ENCODE peak calls at places on chromosomes 7 and 10, in four cellular contexts. U is fibroblast of mammary gland; V is CD8-positive, alpha-beta T cell; C is neural crest cell. Z is an unnamed sample.

GRCh38 chr10:93062499-93063216 is 2.1 kb downstream of the CYP26C1 start:
- DNase-seq in C (no peak), V (no peak), U (peak), Z (peak)

GRCh38 chr10:43211431-43212042 is 55.3 kb downstream of the RASGEF1A start:
- DNase-seq in V (no peak), U (no peak), C (no peak), Z (peak)

GRCh38 chr7:148972360-148972759 is 55.9 kb downstream of the PDIA4 start:
- DNase-seq in V (no peak), U (no peak), C (no peak), Z (no peak)

GRCh38 chr7:103660455-103661371 is 214.7 kb upstream of the SLC26A5 start:
- DNase-seq in C (no peak), U (peak), V (no peak), Z (no peak)

GRCh38 chr7:138967159-138967558 is 14.0 kb downstream of the KIAA1549 start:
- DNase-seq in U (no peak), C (no peak), V (no peak), Z (no peak)

GRCh38 chr7:113100091-113100723 is 13.6 kb upstream of the GPR85 start:
- DNase-seq in U (peak), V (no peak), C (no peak), Z (no peak)

GRCh38 chr7:27172388-27172774 is 1.7 kb downstream of the HOXA10 start:
- DNase-seq in V (no peak), C (no peak), U (peak), Z (no peak)

GRCh38 chr10:103839867-103840746 is 15.3 kb downstream of the SH3PXD2A start:
- DNase-seq in U (no peak), V (no peak), C (no peak), Z (peak)

GRCh38 chr7:92925876-92926696 is 89.7 kb upstream of the CDK6 start:
- DNase-seq in V (no peak), U (no peak), C (peak), Z (no peak)

GRCh38 chr7:82467020-82467419 is 23.4 kb upstream of the CACNA2D1 start:
- DNase-seq in V (no peak), C (no peak), U (no peak), Z (no peak)

GRCh38 chr7:71393661-71394060 is 261.7 kb downstream of the GALNT17 start:
- DNase-seq in C (no peak), V (no peak), U (no peak), Z (no peak)

GRCh38 chr10:115939101-115939815 is 333.7 kb downstream of the GFRA1 start:
- DNase-seq in U (no peak), V (no peak), C (no peak), Z (no peak)

GRCh38 chr7:24728503-24729364 is 28.5 kb downstream of the GSDME start:
- DNase-seq in C (no peak), U (peak), V (no peak), Z (no peak)

GRCh38 chr7:84060760-84061261 is 133.8 kb downstream of the SEMA3A start:
- DNase-seq in U (peak), C (no peak), V (no peak), Z (no peak)

GRCh38 chr7:11786186-11786585 is 45.8 kb downstream of the THSD7A start:
- DNase-seq in V (no peak), U (no peak), C (no peak), Z (no peak)

GRCh38 chr10:80526742-80527141 is 11.0 kb upstream of the SH2D4B start:
- DNase-seq in U (no peak), C (no peak), V (no peak), Z (no peak)

GRCh38 chr7:138929969-138930368 is 51.2 kb downstream of the KIAA1549 start:
- DNase-seq in U (no peak), C (no peak), V (no peak), Z (no peak)

GRCh38 chr10:74234569-74234968 is 83.5 kb downstream of the ADK start:
- DNase-seq in C (no peak), V (no peak), U (peak), Z (no peak)
- TF ChIP-seq CTCF in C (peak), V (peak), U (peak), Z (peak)

DNA sequence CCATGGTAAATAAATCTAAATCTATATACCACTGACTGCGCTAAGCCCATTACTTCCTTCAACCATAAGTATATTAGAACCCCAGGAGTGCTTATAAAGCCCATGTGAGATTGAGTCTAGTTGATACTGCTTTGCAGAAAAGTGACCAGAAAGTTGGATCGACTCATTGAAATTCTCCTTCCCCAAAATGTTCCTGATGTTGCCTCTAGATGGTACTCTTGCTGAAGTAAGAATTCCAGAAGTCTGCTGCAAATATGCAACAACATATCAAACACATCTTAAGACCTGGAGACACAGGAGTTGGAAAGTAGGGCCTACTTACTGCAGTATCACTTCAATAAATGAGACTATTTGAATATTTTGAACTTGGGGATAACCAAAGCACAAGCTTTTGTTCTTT is 550.8 kb downstream of the IPMK start:
- DNase-seq in V (no peak), C (no peak), U (peak), Z (no peak)
- TF ChIP-seq CTCF in V (no peak), C (peak), U (peak), Z (no peak)

GRCh38 chr7:55173671-55174070 is 154.9 kb downstream of the EGFR start:
- DNase-seq in C (no peak), U (no peak), V (no peak), Z (no peak)
- TF ChIP-seq CTCF in C (peak), U (peak), V (no peak), Z (no peak)

DNA sequence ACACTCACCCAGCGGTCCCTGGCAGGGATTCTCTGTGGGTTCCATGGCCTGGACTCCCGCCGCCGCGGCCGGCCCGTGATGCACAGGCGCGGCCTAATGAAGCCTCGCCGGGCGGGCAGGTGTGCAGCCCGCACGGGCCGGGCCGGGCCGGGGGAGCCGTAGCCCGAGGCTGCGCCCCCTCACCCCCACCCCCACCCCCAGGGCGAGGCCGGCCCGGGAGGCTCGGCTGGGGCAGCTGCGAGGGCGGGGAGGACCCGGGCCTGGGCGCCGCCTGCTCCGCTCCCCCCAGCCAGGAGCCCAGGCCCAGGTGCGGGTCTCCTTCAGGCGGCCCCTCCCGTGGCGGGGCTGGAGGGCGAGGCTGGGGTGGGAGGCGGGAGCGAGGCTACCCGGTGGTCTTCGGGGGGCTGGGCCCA is at the start of gene NOBOX:
- DNase-seq in V (no peak), U (no peak), C (no peak), Z (no peak)
- TF ChIP-seq CTCF in V (no peak), U (no peak), C (no peak), Z (no peak)

Z was measured in mucosa of descending colon.